ENCODE peak calls at places on chromosomes 5 and 9, in five cellular contexts. N, P, Z, R and T are unnamed samples.
A peak's percentile ranks its signal among the peaks of the same experiment; 100 is the strongest.

GRCh38 chr9:95349109-95350038 is 31.9 kb upstream of the FANCC start:
- DNase-seq in N (no peak), P (no peak), Z (no peak), R (no peak), T (no peak)

GRCh38 chr9:93450817-93451761 is at the start of gene FAM120A:
- DNase-seq in N (peak; percentile 73), P (peak; percentile 91), Z (no peak), R (peak; percentile 76), T (peak; percentile 78)

GRCh38 chr9:126093771-126094170 is 232.9 kb upstream of the MVB12B start:
- DNase-seq in N (no peak), P (no peak), Z (no peak), R (no peak), T (no peak)

GRCh38 chr5:179160584-179160983 is 100.4 kb downstream of the ZNF354C start:
- DNase-seq in N (no peak), P (no peak), Z (no peak), R (no peak), T (no peak)

GRCh38 chr5:126967808-126968466 is 62.4 kb downstream of the MARCHF3 start:
- DNase-seq in N (no peak), P (no peak), Z (no peak), R (no peak), T (no peak)

GRCh38 chr5:83306572-83307241 is 164.8 kb upstream of the VCAN start:
- DNase-seq in N (peak; percentile 29), P (no peak), Z (no peak), R (peak; percentile 1), T (peak; percentile 9)

GRCh38 chr9:83981126-83981871 is 694 bp downstream of the RMI1 start:
- DNase-seq in N (no peak), P (no peak), Z (no peak), R (peak; percentile 18), T (peak; percentile 58)

GRCh38 chr5:148708854-148709253 is 54.5 kb upstream of the HTR4 start:
- DNase-seq in N (no peak), P (no peak), Z (no peak), R (no peak), T (no peak)

GRCh38 chr5:82151622-82152021 is 126.5 kb downstream of the RPS23 start:
- DNase-seq in N (no peak), P (no peak), Z (no peak), R (no peak), T (no peak)

GRCh38 chr5:168209987-168210386 is 81.5 kb upstream of the WWC1 start:
- DNase-seq in N (no peak), P (no peak), Z (no peak), R (no peak), T (no peak)

GRCh38 chr5:103624748-103625147 is 62.2 kb upstream of the NUDT12 start:
- DNase-seq in N (no peak), P (no peak), Z (no peak), R (peak; percentile 9), T (no peak)

GRCh38 chr9:133566817-133567216 is 32.3 kb downstream of the ADAMTSL2 start:
- DNase-seq in N (no peak), P (no peak), Z (no peak), R (no peak), T (no peak)

GRCh38 chr5:80934751-80935150 is 25.4 kb upstream of the RASGRF2 start:
- DNase-seq in N (no peak), P (no peak), Z (no peak), R (no peak), T (no peak)

GRCh38 chr5:171388816-171389168 is 1.1 kb downstream of the NPM1 start:
- DNase-seq in N (no peak), P (no peak), Z (no peak), R (no peak), T (no peak)

GRCh38 chr9:127283917-127284316 is 19.3 kb downstream of the GARNL3 start:
- DNase-seq in N (no peak), P (no peak), Z (no peak), R (peak; percentile 33), T (no peak)

GRCh38 chr9:114405294-114406034 is 17.7 kb upstream of the AKNA start:
- DNase-seq in N (peak; percentile 65), P (peak; percentile 82), Z (peak; percentile 86), R (peak; percentile 73), T (peak; percentile 80)

GRCh38 chr5:142360607-142361120 is 35.8 kb upstream of the SPRY4 start:
- DNase-seq in N (no peak), P (no peak), Z (peak; percentile 39), R (no peak), T (peak; percentile 27)

DNA sequence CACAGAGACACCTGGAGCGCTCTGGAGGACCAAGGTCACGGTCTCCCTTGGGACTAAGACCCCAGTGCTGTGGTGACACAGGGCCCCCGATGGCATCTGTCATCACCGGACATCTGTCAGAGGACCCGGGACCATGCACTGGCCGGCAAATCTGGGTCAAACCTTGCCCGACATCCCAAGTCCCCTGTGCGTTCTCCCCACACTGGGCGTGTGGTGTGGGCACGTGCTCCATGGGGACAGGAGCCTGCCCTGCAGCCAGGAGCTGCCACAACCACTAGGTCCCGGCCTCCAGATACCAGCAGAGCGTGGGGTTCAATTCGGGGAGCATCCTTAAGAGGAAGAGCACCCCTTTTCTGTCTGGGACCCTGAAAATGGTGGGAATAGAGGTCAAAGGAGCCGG is 3.5 kb downstream of the AGPAT2 start:
- DNase-seq in N (no peak), P (no peak), Z (no peak), R (no peak), T (no peak)
- H3K4me3 ChIP-seq in N (no peak overlapping the region), P (no peak overlapping the region), Z (no peak overlapping the region), R (no peak overlapping the region), T (no peak overlapping the region)

GRCh38 chr5:173970878-173971650 is 17.9 kb upstream of the C5orf47 start:
- DNase-seq in N (no peak), P (no peak), Z (no peak), R (no peak), T (no peak)
- H3K4me1 ChIP-seq in N (peaks cover 34% of the 10 kb centered on the region), P (peaks cover 16% of the 10 kb centered on the region), Z (peaks cover 10% of the 10 kb centered on the region), R (peaks cover 11% of the 10 kb centered on the region), T (peaks cover 15% of the 10 kb centered on the region)

GRCh38 chr5:146025108-146025507 is 80.3 kb downstream of the PLAC8L1 start:
- DNase-seq in N (peak; percentile 37), P (no peak), Z (no peak), R (no peak), T (no peak)
- H3K4me3 ChIP-seq in N (no peak overlapping the region), P (no peak overlapping the region), Z (no peak overlapping the region), R (no peak overlapping the region), T (no peak overlapping the region)

DNA sequence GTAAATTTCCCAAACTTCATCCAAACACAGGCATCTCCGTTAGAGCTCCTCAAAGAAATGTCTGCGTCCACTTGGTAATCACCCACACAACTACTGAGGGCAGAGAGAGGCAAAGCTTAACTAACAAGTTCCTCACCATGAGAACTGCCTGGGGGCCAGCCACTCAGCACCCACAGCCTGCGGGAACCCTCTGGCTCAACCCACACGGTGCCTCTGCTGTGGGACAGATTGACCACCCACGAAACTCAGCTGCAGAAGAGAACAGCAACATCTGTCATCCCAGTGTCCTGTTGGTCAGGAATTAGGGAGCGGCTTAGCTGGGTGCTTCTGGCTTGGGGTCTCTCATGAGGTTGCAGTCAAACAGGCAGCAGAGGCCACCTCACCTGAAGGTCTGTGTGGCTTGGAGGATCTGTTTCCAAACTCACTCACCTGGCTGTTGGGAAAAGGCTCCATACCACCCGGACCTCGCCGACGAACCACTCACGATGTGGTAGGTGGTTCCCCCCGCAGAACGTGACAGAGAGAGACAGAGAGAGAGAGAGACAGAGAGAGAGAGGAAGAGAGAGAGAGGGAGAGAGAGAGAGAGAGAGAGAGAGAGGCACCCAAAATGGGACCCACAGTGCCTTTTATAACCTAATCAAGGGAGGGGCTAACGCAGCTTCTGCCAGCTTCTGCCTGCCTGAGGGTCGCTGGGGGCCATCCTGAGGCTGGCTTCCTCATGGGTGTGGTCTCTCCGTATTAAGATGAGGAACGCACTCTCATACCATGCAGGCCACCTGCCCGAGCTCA is 103.5 kb downstream of the OLFM1 start:
- DNase-seq in N (no peak), P (no peak), Z (no peak), R (no peak), T (no peak)
- H3K4me1 ChIP-seq in N (peaks cover 14% of the 10 kb centered on the region), P (no peaks in the 10 kb centered on the region), Z (peaks cover 18% of the 10 kb centered on the region), R (no peaks in the 10 kb centered on the region), T (no peaks in the 10 kb centered on the region)

GRCh38 chr5:68267044-68267443 is 51.5 kb downstream of the PIK3R1 start:
- DNase-seq in N (no peak), P (no peak), Z (no peak), R (no peak), T (no peak)
- H3K4me3 ChIP-seq in N (peak overlapping the region; percentile 3), P (no peak overlapping the region), Z (no peak overlapping the region), R (no peak overlapping the region), T (no peak overlapping the region)

GRCh38 chr9:124269556-124269955 is 11.8 kb downstream of the NEK6 start:
- DNase-seq in N (no peak), P (no peak), Z (no peak), R (no peak), T (no peak)
- H3K4me1 ChIP-seq in N (peaks cover 59% of the 10 kb centered on the region), P (peaks cover 88% of the 10 kb centered on the region), Z (peaks cover 33% of the 10 kb centered on the region), R (peaks cover 22% of the 10 kb centered on the region), T (peaks cover 47% of the 10 kb centered on the region)

GRCh38 chr5:180832638-180833068 is 28.4 kb downstream of the ZFP62 start:
- DNase-seq in N (no peak), P (no peak), Z (no peak), R (no peak), T (no peak)
- H3K4me3 ChIP-seq in N (peak overlapping the region; percentile 96), P (peak overlapping the region; percentile 92), Z (no peak overlapping the region), R (peak overlapping the region; percentile 49), T (no peak overlapping the region)

GRCh38 chr9:33193818-33194217 is 26.7 kb upstream of the B4GALT1 start:
- DNase-seq in N (no peak), P (no peak), Z (no peak), R (no peak), T (no peak)
- H3K4me1 ChIP-seq in N (peaks cover 36% of the 10 kb centered on the region), P (peaks cover 6% of the 10 kb centered on the region), Z (no peaks in the 10 kb centered on the region), R (no peaks in the 10 kb centered on the region), T (no peaks in the 10 kb centered on the region)

DNA sequence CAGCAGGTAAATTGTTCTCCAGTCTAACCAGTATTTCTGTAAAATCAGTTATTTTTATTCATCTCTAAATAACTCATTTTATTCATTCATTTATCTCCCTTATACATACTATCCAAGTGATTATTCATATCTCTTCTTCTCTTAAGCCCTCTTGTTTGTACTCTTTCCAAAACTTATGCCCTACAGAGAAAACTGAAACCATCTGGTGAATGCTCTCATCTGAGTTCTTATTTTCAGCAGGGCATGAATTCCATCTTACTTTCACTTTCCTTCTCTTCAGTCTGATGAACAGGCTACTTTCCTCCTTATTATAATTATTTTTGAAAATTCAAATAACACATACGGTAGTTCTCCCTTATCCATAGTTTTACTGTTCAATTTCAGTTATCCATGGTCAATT is 97.3 kb downstream of the SLC44A1 start:
- DNase-seq in N (no peak), P (no peak), Z (no peak), R (no peak), T (no peak)
- H3K4me3 ChIP-seq in N (peak overlapping the region; percentile 5), P (peak overlapping the region; percentile 12), Z (no peak overlapping the region), R (no peak overlapping the region), T (no peak overlapping the region)

GRCh38 chr5:87076411-87076810 is 191.3 kb upstream of the RASA1 start:
- DNase-seq in N (no peak), P (no peak), Z (no peak), R (no peak), T (no peak)
- H3K4me1 ChIP-seq in N (no peaks in the 10 kb centered on the region), P (no peaks in the 10 kb centered on the region), Z (no peaks in the 10 kb centered on the region), R (no peaks in the 10 kb centered on the region), T (no peaks in the 10 kb centered on the region)